ENCODE peak calls at places on chromosomes 3 and 15, in seven cellular contexts. Y is astrocyte of the spinal cord; L is HT-29; C is T-helper 2 cell treated with Interferon-gamma antibody and Interleukin-4, amounts not matched to agents 5 μg/mL and 100 μg/mL, for 36 hours; J is HTR-8/SVneo; W is iPS-NIHi11; N is amygdala. B is an unnamed sample.

GRCh38 chr3:12186046-12186445 is 27.3 kb upstream of the TIMP4 start:
- DNase-seq in Y (no peak), L (no peak), C (no peak), J (no peak), W (no peak), N (no peak), B (no peak)

GRCh38 chr15:56948766-56949105 is 30.3 kb downstream of the TCF12 start:
- DNase-seq in Y (peak), L (no peak), C (no peak), J (no peak), W (no peak), N (no peak), B (no peak)

GRCh38 chr3:184620101-184620798 is 58.7 kb downstream of the EPHB3 start:
- DNase-seq in Y (peak), L (no peak), C (no peak), J (no peak), W (no peak), N (no peak), B (no peak)

GRCh38 chr3:49666592-49666991 is 7.6 kb upstream of the APEH start:
- DNase-seq in Y (no peak), L (no peak), C (no peak), J (no peak), W (no peak), N (no peak), B (peak)

GRCh38 chr3:70358978-70359580 is 46.6 kb upstream of the MDFIC2 start:
- DNase-seq in Y (peak), L (peak), C (no peak), J (peak), W (peak), N (no peak), B (peak)

GRCh38 chr3:28215407-28215806 is 26.0 kb upstream of the CMC1 start:
- DNase-seq in Y (no peak), L (no peak), C (no peak), J (no peak), W (no peak), N (no peak), B (no peak)

GRCh38 chr3:48086736-48087470 is 70.7 kb upstream of the MAP4 start:
- DNase-seq in Y (peak), L (peak), C (no peak), J (no peak), W (no peak), N (no peak), B (peak)

GRCh38 chr3:124584552-124585391 is 145.5 kb upstream of the UMPS start:
- DNase-seq in Y (peak), L (peak), C (no peak), J (peak), W (peak), N (no peak), B (peak)

GRCh38 chr3:61591300-61591699 is 29.9 kb downstream of the PTPRG start:
- DNase-seq in Y (no peak), L (no peak), C (no peak), J (no peak), W (no peak), N (no peak), B (no peak)

GRCh38 chr3:10600159-10601125 is 95.1 kb upstream of the ATP2B2 start:
- DNase-seq in Y (peak), L (no peak), C (no peak), J (no peak), W (no peak), N (peak), B (no peak)

GRCh38 chr3:99114565-99115291 is 213.2 kb upstream of the DCBLD2 start:
- DNase-seq in Y (peak), L (peak), C (no peak), J (no peak), W (peak), N (no peak), B (no peak)

GRCh38 chr3:126067959-126068358 is 16.0 kb downstream of the SLC41A3 start:
- DNase-seq in Y (no peak), L (no peak), C (no peak), J (no peak), W (no peak), N (no peak), B (no peak)

GRCh38 chr3:166013073-166013679 is 176.0 kb upstream of the BCHE start:
- DNase-seq in Y (peak), L (peak), C (no peak), J (peak), W (peak), N (no peak), B (peak)

GRCh38 chr15:100690032-100690785 is 87.8 kb downstream of the ASB7 start:
- DNase-seq in Y (no peak), L (no peak), C (no peak), J (no peak), W (no peak), N (no peak), B (no peak)

GRCh38 chr3:13700889-13701288 is 152.0 kb downstream of the FBLN2 start:
- DNase-seq in Y (no peak), L (no peak), C (no peak), J (no peak), W (no peak), N (no peak), B (no peak)

GRCh38 chr15:40301467-40302179 is 6.1 kb downstream of the PLCB2 start:
- DNase-seq in Y (no peak), L (no peak), C (no peak), J (no peak), W (peak), N (no peak), B (no peak)

B was measured in HuH-7.5.